ENCODE peak calls at places on chromosomes 12 and 14, in four cellular contexts. H, M, J and V are unnamed samples. For H3K9me3, the result is how much of the 10 kb centered on the place peaks cover.

GRCh38 chr14:101715209-101716076 is 46.1 kb upstream of the PPP2R5C start:
- DNase-seq in H (no peak), M (no peak), J (no peak), V (no peak)

GRCh38 chr14:54782803-54783659 is 119.6 kb downstream of the GCH1 start:
- DNase-seq in H (no peak), M (peak), J (no peak), V (no peak)

GRCh38 chr14:24816929-24817637 is 183.1 kb upstream of the GZMB start:
- DNase-seq in H (no peak), M (no peak), J (no peak), V (no peak)

GRCh38 chr12:113443030-113443539 is 20.9 kb downstream of the SDSL start:
- DNase-seq in H (no peak), M (no peak), J (no peak), V (no peak)

GRCh38 chr14:74964787-74965769 is 9.7 kb upstream of the PGF start:
- DNase-seq in H (peak), M (no peak), J (no peak), V (peak)

GRCh38 chr14:64410084-64410774 is 22.1 kb downstream of the MTHFD1 start:
- DNase-seq in H (peak), M (peak), J (no peak), V (peak)

GRCh38 chr14:68793734-68794129 is 865 bp upstream of the ZFP36L1 start:
- DNase-seq in H (peak), M (no peak), J (no peak), V (no peak)

GRCh38 chr12:386651-387050 is 2.5 kb downstream of the KDM5A start:
- DNase-seq in H (peak), M (no peak), J (no peak), V (peak)

GRCh38 chr12:26239127-26239500 is 43.7 kb downstream of the SSPN start:
- DNase-seq in H (no peak), M (no peak), J (no peak), V (no peak)

GRCh38 chr12:82436354-82436753 is 78.0 kb downstream of the METTL25 start:
- DNase-seq in H (no peak), M (no peak), J (no peak), V (no peak)

GRCh38 chr12:119061208-119061796 is 80.0 kb downstream of the SRRM4 start:
- DNase-seq in H (peak), M (peak), J (peak), V (peak)

GRCh38 chr12:27805238-27805637 is 25.2 kb upstream of the MANSC4 start:
- DNase-seq in H (peak), M (no peak), J (no peak), V (no peak)

GRCh38 chr12:27802511-27802910 is 22.5 kb upstream of the MANSC4 start:
- DNase-seq in H (no peak), M (no peak), J (no peak), V (no peak)

GRCh38 chr12:27800819-27801218 is 20.8 kb upstream of the MANSC4 start:
- DNase-seq in H (no peak), M (no peak), J (no peak), V (no peak)

GRCh38 chr12:27802936-27803335 is 22.9 kb upstream of the MANSC4 start:
- DNase-seq in H (no peak), M (no peak), J (no peak), V (no peak)

DNA sequence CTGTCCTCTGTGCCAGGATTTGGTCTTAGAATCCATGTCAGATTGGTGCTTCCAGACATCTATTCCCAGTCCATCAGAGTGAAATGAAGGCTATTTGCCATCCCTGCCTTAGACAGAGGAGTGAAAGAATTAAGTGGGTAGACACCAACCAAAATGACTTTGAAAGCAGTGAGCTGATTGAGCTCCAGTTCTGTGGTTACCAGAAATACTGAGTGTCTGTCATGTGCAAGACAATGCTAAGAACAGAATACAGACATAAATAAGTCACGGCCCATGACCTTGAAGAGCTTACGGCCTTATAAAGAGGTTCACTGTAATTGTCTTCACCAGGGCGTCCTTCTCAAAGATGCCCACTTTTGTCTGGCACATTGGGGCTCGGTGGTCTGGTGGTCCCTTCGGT is 21.6 kb upstream of the MANSC4 start:
- DNase-seq in H (no peak), M (no peak), J (no peak), V (no peak)
- H3K9me3 ChIP-seq in H (under half), M (under half), J (under half), V (under half)

DNA sequence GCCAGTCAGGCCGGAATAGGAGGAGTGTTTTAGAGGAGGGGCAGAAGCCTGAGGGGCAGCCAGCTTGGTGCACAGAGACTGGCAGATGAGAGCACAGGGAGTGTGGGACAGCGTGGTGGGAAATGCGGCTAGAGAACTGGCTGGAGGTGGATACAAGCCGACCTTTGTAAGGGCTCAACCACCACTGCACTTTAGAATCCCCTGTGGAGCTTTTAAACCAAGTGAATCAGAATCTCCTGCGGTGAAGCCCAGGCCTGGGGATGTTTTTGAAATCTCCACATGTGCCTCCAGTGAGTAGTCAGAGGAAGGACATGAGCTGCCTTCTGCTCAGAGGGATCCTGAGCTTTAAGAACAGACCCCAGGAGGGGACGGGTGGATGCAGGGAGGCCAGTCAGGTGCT is 10.9 kb upstream of the PCED1B start:
- DNase-seq in H (no peak), M (peak), J (no peak), V (no peak)
- H2AFZ ChIP-seq in H (no peak), M (peak), J (no peak), V (no peak)

GRCh38 chr12:6869049-6870021 is 2.0 kb downstream of the TPI1 start:
- DNase-seq in H (peak), M (peak), J (peak), V (no peak)

GRCh38 chr12:6866163-6866919 is 990 bp upstream of the TPI1 start:
- DNase-seq in H (no peak), M (peak), J (no peak), V (no peak)

GRCh38 chr12:6868211-6869048 is 1.1 kb downstream of the TPI1 start:
- DNase-seq in H (peak), M (peak), J (peak), V (no peak)

GRCh38 chr12:6867407-6868210 is at the start of gene TPI1:
- DNase-seq in H (peak), M (peak), J (no peak), V (peak)

DNA sequence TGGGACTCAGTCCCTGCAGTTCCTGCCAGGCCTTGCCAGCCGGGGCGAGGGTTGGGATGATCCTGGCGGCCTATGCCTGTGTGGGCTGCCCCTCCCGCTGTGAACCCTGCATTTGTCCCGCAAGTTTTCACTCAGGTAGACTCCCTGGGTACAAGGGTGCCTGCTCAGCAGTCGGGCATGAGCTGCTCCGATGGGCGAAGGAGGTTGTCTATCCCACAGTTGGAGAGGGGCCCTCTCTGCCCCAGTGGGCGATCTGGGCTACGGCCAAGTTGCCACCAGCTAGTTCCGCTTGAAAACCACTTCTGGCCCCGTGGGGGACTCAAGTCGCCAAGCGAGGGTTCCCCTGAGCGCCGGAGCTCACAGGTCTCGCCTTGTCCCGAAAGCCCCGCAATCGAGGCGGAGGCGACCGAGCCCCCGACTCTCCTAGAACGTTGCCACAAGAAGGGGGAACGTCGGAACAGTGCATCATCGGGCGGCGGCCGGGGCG is 368 bp upstream of the TPI1 start:
- DNase-seq in H (peak), M (no peak), J (no peak), V (no peak)
- H3K27ac ChIP-seq in H (peak), M (no peak), J (no peak), V (peak)

GRCh38 chr12:59158066-59158465 is 237.8 kb upstream of the LRIG3 start:
- DNase-seq in H (no peak), M (peak), J (no peak), V (no peak)

GRCh38 chr12:59155448-59155847 is 235.1 kb upstream of the LRIG3 start:
- DNase-seq in H (no peak), M (no peak), J (no peak), V (no peak)

GRCh38 chr12:59164226-59164625 is 243.9 kb upstream of the LRIG3 start:
- DNase-seq in H (no peak), M (no peak), J (no peak), V (peak)

GRCh38 chr12:59158681-59159080 is 238.4 kb upstream of the LRIG3 start:
- DNase-seq in H (no peak), M (no peak), J (no peak), V (no peak)
- H3K9me3 ChIP-seq in H (under half), M (under half), J (under half), V (under half)

GRCh38 chr14:102774391-102775153 is 2.7 kb upstream of the TRAF3 start:
- DNase-seq in H (peak), M (peak), J (no peak), V (peak)

GRCh38 chr14:102778616-102779351 is 1.5 kb downstream of the TRAF3 start:
- DNase-seq in H (peak), M (no peak), J (no peak), V (no peak)

GRCh38 chr14:102775855-102776760 is 1.1 kb upstream of the TRAF3 start:
- DNase-seq in H (peak), M (no peak), J (no peak), V (peak)

GRCh38 chr14:102777711-102778615 is 714 bp downstream of the TRAF3 start:
- DNase-seq in H (peak), M (peak), J (no peak), V (peak)

GRCh38 chr14:102776761-102777710 is at the start of gene TRAF3:
- DNase-seq in H (peak), M (peak), J (no peak), V (peak)
- H2AFZ ChIP-seq in H (peak), M (peak), J (peak), V (peak)

GRCh38 chr12:132043770-132044467 is 94.2 kb downstream of the EP400 start:
- DNase-seq in H (no peak), M (no peak), J (no peak), V (no peak)

GRCh38 chr12:132043216-132043615 is 93.5 kb downstream of the EP400 start:
- DNase-seq in H (no peak), M (no peak), J (no peak), V (no peak)

GRCh38 chr12:132046561-132046960 is 96.8 kb downstream of the EP400 start:
- DNase-seq in H (peak), M (no peak), J (no peak), V (peak)

GRCh38 chr12:132044661-132045412 is 95.1 kb downstream of the EP400 start:
- DNase-seq in H (no peak), M (no peak), J (no peak), V (no peak)

DNA sequence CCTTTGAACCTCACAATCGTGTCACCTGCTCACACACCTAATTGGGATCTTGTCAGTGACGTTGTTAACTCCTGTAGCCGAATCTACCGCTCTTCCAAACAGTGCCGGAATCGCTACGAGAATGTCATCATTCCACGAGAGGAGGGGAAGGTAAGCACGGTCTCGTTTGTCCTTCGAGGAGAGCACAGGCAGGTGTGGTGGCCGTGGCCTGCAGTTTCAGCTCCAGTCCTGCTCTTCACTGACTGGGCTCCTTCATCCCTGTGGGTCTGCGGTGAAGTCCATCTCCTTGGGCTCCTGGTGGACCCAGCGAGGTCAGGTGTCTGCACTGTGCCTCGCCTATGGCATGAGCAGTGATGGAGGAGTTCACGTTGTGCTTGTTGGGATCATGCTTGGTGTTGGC is 96.0 kb downstream of the EP400 start:
- DNase-seq in H (no peak), M (no peak), J (no peak), V (no peak)
- H3K27ac ChIP-seq in H (peak), M (no peak), J (no peak), V (no peak)

GRCh38 chr14:26398616-26399015 is 199.2 kb downstream of the NOVA1 start:
- DNase-seq in H (no peak), M (no peak), J (no peak), V (no peak)
- H3K9me3 ChIP-seq in H (under half), M (under half), J (under half), V (under half)

DNA sequence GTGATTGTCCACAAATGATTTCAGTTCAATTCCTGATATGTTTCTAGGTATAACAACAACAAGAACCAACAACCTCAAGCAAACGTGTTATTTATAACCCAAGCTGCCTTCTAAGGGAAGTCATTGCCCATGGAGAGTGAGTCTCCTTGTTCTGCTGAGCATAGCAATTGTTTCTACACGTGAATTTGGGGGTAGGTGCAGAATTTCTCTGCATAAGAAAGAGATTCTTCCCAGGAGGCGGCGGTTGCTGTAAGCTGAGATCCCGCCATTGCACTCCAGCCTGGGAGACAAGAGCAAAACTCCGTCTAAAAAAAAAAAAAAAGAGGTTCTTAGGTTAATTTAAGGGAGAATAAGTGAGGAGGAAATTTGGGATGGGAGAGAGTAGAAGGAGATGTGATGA is 226.5 kb upstream of the PELI2 start:
- DNase-seq in H (no peak), M (no peak), J (no peak), V (no peak)
- H2AFZ ChIP-seq in H (no peak), M (peak), J (no peak), V (no peak)

GRCh38 chr12:122503783-122504590 is 3.3 kb upstream of the ZCCHC8 start:
- DNase-seq in H (no peak), M (no peak), J (no peak), V (no peak)
- H3K27ac ChIP-seq in H (no peak), M (no peak), J (no peak), V (no peak)

GRCh38 chr14:84397621-84398020 is 1132.3 kb upstream of the FLRT2 start:
- DNase-seq in H (no peak), M (no peak), J (no peak), V (no peak)

GRCh38 chr14:84401631-84402030 is 1128.3 kb upstream of the FLRT2 start:
- DNase-seq in H (no peak), M (no peak), J (no peak), V (no peak)

GRCh38 chr14:84403585-84403984 is 1126.4 kb upstream of the FLRT2 start:
- DNase-seq in H (no peak), M (peak), J (peak), V (no peak)

GRCh38 chr14:84404246-84404645 is 1125.7 kb upstream of the FLRT2 start:
- DNase-seq in H (no peak), M (no peak), J (peak), V (no peak)

DNA sequence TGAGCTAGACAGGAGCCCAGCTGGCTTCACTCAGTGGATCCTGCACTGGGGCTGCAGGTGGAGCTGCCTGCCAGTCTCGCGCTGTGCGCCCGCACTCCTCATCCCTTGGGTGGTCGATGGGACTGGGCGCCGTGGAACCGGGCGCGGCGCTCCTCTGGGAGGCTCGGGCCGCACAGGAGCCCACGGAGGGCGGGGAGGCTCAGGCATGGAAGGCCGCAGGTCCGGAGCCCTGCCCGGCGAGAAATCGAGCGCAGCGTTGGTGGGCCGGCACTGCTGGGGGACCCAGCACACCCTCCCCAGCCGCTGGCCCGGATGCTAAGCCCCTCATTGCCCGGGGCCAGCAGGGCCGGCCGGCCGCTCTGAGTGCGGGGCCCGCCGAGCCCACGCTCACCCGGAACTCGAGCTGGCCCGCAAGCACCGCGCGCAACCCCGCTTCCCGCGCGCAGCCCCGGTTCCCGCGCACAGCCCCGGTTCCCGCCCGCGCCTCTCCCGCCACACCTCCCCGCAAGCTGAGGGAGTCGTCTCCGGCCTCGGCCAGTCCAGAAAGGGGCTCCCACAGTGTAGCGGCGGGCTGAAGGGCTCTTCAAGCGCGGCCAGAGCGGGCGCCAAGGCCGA is 1130.5 kb upstream of the FLRT2 start:
- DNase-seq in H (no peak), M (no peak), J (no peak), V (no peak)
- H3K9me3 ChIP-seq in H (under half), M (under half), J (under half), V (under half)